ENCODE peak calls at places on chromosomes 7 and 10, in seven cellular contexts. W is esophagus squamous epithelium, C is spleen, P is pancreas, E is endodermal cell, B is tibial artery, U is adrenal gland. H is an unnamed sample.

GRCh38 chr10:115982526-115982925 is 290.5 kb downstream of the GFRA1 start:
- DNase-seq in W (no peak), C (no peak), P (no peak), E (no peak), B (no peak), U (no peak), H (no peak)

GRCh38 chr7:101666751-101667150 is 37.7 kb upstream of the MYL10 start:
- DNase-seq in W (no peak), C (no peak), P (no peak), E (no peak), B (no peak), U (no peak), H (no peak)

GRCh38 chr7:5424689-5425506 is 1.3 kb upstream of the TNRC18 start:
- DNase-seq in W (no peak), C (peak), P (peak), E (peak), B (peak), U (peak), H (peak)

GRCh38 chr10:6722616-6723004 is 142.5 kb upstream of the PRKCQ start:
- DNase-seq in W (no peak), C (no peak), P (no peak), E (no peak), B (no peak), U (no peak), H (no peak)

GRCh38 chr10:94673614-94674321 is 9.8 kb upstream of the CYP2C18 start:
- DNase-seq in W (no peak), C (no peak), P (no peak), E (no peak), B (no peak), U (no peak), H (no peak)

GRCh38 chr10:34474060-34474376 is 341.1 kb downstream of the PARD3 start:
- DNase-seq in W (no peak), C (no peak), P (no peak), E (no peak), B (no peak), U (no peak), H (no peak)

GRCh38 chr10:124680675-124681074 is 63.5 kb downstream of the FAM53B start:
- DNase-seq in W (peak), C (peak), P (peak), E (no peak), B (peak), U (peak), H (peak)

GRCh38 chr10:128151031-128151430 is 24.8 kb upstream of the MKI67 start:
- DNase-seq in W (no peak), C (no peak), P (no peak), E (no peak), B (no peak), U (no peak), H (no peak)

GRCh38 chr7:64551375-64552142 is 11.3 kb downstream of the ZNF680 start:
- DNase-seq in W (no peak), C (no peak), P (no peak), E (no peak), B (no peak), U (no peak), H (no peak)

GRCh38 chr10:99619090-99619800 is 994 bp downstream of the SLC25A28 start:
- DNase-seq in W (no peak), C (no peak), P (no peak), E (no peak), B (no peak), U (no peak), H (no peak)

GRCh38 chr7:47407821-47408674 is 173.9 kb downstream of the TNS3 start:
- DNase-seq in W (no peak), C (peak), P (no peak), E (peak), B (peak), U (peak), H (no peak)

GRCh38 chr7:122974229-122974628 is 21.3 kb downstream of the TAS2R16 start:
- DNase-seq in W (no peak), C (no peak), P (no peak), E (peak), B (no peak), U (no peak), H (no peak)
- H3K27ac ChIP-seq in W (no peak), C (no peak), P (no peak), E (no peak), B (no peak), U (no peak), H (no peak)

GRCh38 chr10:79442171-79443040 is 3.0 kb downstream of the ZCCHC24 start:
- DNase-seq in W (no peak), C (peak), P (no peak), E (no peak), B (peak), U (peak), H (no peak)
- H3K4me3 ChIP-seq in W (peak), C (no peak), P (no peak), E (no peak), B (peak), U (no peak), H (peak)

GRCh38 chr10:78383378-78383777 is 349.7 kb downstream of the RPS24 start:
- DNase-seq in W (no peak), C (no peak), P (no peak), E (no peak), B (no peak), U (no peak), H (no peak)

GRCh38 chr10:78384021-78384420 is 350.4 kb downstream of the RPS24 start:
- DNase-seq in W (no peak), C (peak), P (no peak), E (no peak), B (no peak), U (no peak), H (no peak)

GRCh38 chr10:78382047-78382446 is 348.4 kb downstream of the RPS24 start:
- DNase-seq in W (no peak), C (no peak), P (no peak), E (no peak), B (no peak), U (no peak), H (no peak)

GRCh38 chr10:78381072-78381471 is 347.4 kb downstream of the RPS24 start:
- DNase-seq in W (no peak), C (no peak), P (no peak), E (peak), B (no peak), U (no peak), H (no peak)

GRCh38 chr10:78382776-78383175 is 349.1 kb downstream of the RPS24 start:
- DNase-seq in W (no peak), C (peak), P (no peak), E (no peak), B (no peak), U (no peak), H (no peak)
- H3K27ac ChIP-seq in W (no peak), C (no peak), P (no peak), E (no peak), B (no peak), U (no peak), H (no peak)

DNA sequence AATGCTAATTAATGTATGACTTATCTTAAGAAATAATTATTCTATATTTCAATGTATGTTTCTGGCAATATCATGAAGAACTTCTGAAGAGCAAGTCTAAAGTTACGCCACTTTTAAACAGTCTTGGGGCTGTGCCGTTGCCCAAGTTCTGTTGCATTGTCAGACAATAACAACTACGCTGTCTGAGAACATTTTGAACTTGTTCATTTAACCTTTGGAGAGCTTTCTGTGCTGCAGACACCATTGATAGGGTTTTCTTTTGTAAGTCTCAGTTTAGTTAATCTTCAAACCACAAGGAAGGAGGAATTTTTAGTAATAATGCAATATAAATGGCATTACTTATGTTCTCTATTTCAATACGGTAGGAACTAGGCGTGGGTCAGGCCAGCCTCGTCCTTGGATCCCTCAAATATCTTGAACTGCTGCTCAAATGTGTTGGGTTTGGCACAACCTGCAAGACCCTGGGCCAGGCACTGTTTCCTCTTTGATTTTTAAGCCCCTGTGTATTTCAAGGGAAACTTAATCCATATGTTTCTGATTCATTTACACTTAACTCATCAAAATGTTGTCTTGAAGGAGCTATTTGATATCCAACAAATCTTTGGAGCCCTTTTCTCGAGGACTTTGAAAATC is 215.5 kb downstream of the INHBA start:
- DNase-seq in W (no peak), C (no peak), P (no peak), E (no peak), B (no peak), U (no peak), H (no peak)
- H3K4me3 ChIP-seq in W (no peak), C (no peak), P (no peak), E (no peak), B (no peak), U (no peak), H (no peak)

DNA sequence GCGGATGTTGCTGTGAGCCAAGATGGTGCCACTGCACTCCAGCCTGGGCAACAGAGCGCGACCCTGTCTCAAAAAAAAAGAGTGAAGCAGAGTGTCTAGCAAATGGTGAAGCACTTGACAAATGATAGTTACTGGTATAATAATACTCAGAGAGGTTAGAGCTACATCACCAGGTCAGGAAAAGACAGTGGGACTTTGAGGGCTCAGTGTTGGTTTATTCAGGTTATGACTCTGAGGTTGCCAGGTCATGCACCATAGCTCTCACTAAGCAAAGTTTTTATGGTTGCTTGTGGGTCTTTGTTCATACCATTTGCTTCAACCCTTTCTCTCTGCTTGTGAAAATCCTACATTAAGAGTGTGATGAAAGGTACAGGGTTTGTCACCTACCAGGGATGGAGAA is 13.6 kb downstream of the MRPS33 start:
- DNase-seq in W (no peak), C (no peak), P (no peak), E (no peak), B (no peak), U (no peak), H (no peak)
- H3K27ac ChIP-seq in W (no peak), C (no peak), P (no peak), E (no peak), B (no peak), U (no peak), H (no peak)

GRCh38 chr7:96076350-96076707 is 245.6 kb downstream of the SLC25A13 start:
- DNase-seq in W (no peak), C (no peak), P (no peak), E (no peak), B (no peak), U (no peak), H (no peak)
- H3K4me3 ChIP-seq in W (peak), C (peak), P (no peak), E (peak), B (peak), U (no peak), H (peak)

GRCh38 chr10:59719374-59719773 is 9.7 kb upstream of the SLC16A9 start:
- DNase-seq in W (no peak), C (no peak), P (no peak), E (no peak), B (no peak), U (no peak), H (no peak)
- H3K27ac ChIP-seq in W (no peak), C (no peak), P (no peak), E (no peak), B (no peak), U (no peak), H (no peak)

H was measured in psoas muscle.